ENCODE peak calls at places on chromosomes 12 and 14, in seven cellular contexts. L is upper lobe of right lung, Y is IMR-90, O is cardiac fibroblast, E is fibroblast of pulmonary artery, H is fibroblast of lung, Z is PC-3. R is an unnamed sample.

GRCh38 chr14:87186745-87187144 is 806.2 kb downstream of the GALC start:
- DNase-seq in O (no peak), Y (no peak), E (no peak), H (no peak), L (no peak), Z (no peak), R (no peak)

GRCh38 chr14:31592619-31593018 is 31.4 kb downstream of the NUBPL start:
- DNase-seq in Z (peak), L (no peak), H (peak), E (peak), O (peak), Y (peak), R (no peak)

GRCh38 chr14:23829736-23830474 is 123.7 kb upstream of the DHRS4 start:
- DNase-seq in Y (peak), Z (peak), E (peak), O (peak), L (no peak), H (peak), R (peak)

GRCh38 chr12:108516511-108517275 is 1.6 kb downstream of the FICD start:
- DNase-seq in Z (peak), Y (no peak), O (peak), E (peak), L (no peak), H (no peak), R (no peak)

GRCh38 chr14:78425782-78426181 is 255.6 kb downstream of the NRXN3 start:
- DNase-seq in O (no peak), Z (no peak), H (no peak), L (peak), E (no peak), Y (no peak), R (no peak)

GRCh38 chr14:33768458-33768830 is 182.4 kb downstream of the EGLN3 start:
- DNase-seq in Y (no peak), L (no peak), E (peak), H (no peak), Z (no peak), O (peak), R (no peak)

GRCh38 chr14:22918519-22918808 is 485 bp downstream of the RBM23 start:
- DNase-seq in O (no peak), H (no peak), E (no peak), Y (no peak), Z (no peak), L (peak), R (no peak)

GRCh38 chr12:64025174-64025958 is 180.9 kb downstream of the SRGAP1 start:
- DNase-seq in Y (no peak), O (no peak), E (no peak), H (no peak), Z (no peak), L (no peak), R (no peak)

GRCh38 chr12:46386877-46387629 is 14.5 kb upstream of the SLC38A2 start:
- DNase-seq in L (no peak), E (peak), O (peak), Y (peak), Z (peak), H (peak), R (peak)

GRCh38 chr12:18583655-18584054 is 154.2 kb downstream of the PLCZ1 start:
- DNase-seq in Y (no peak), L (no peak), O (no peak), E (peak), H (peak), Z (no peak), R (no peak)

GRCh38 chr12:34340534-34341361 is 318.5 kb downstream of the ALG10 start:
- DNase-seq in E (no peak), O (no peak), H (no peak), L (no peak), Y (no peak), Z (peak), R (no peak)

GRCh38 chr14:36656769-36657408 is 4.8 kb upstream of the PAX9 start:
- DNase-seq in E (no peak), Z (no peak), O (no peak), H (peak), Y (no peak), L (no peak), R (no peak)

GRCh38 chr14:71467419-71467818 is 464.8 kb upstream of the RGS6 start:
- DNase-seq in O (peak), L (no peak), E (peak), H (no peak), Y (no peak), Z (no peak), R (no peak)

GRCh38 chr14:65239897-65240296 is 137.6 kb upstream of the MAX start:
- DNase-seq in E (no peak), Y (no peak), H (no peak), L (no peak), O (no peak), Z (no peak), R (no peak)

GRCh38 chr14:74980398-74980745 is 22.3 kb upstream of the EIF2B2 start:
- DNase-seq in E (no peak), L (no peak), Z (no peak), H (no peak), Y (no peak), O (no peak), R (no peak)

GRCh38 chr12:45259732-45260480 is 44.0 kb downstream of the ANO6 start:
- DNase-seq in Y (peak), H (peak), L (no peak), O (peak), E (peak), Z (peak), R (peak)

GRCh38 chr12:4909734-4910501 is at the start of gene KCNA1:
- DNase-seq in L (no peak), Y (no peak), H (peak), Z (no peak), O (peak), E (no peak), R (no peak)

GRCh38 chr12:4911316-4911994 is 1.8 kb downstream of the KCNA1 start:
- DNase-seq in H (no peak), E (no peak), O (no peak), L (no peak), Z (no peak), Y (no peak), R (no peak)

GRCh38 chr12:4910502-4911315 is 1.0 kb downstream of the KCNA1 start:
- DNase-seq in Y (no peak), O (no peak), L (no peak), H (peak), E (no peak), Z (no peak), R (no peak)

GRCh38 chr12:4909397-4909733 is 340 bp upstream of the KCNA1 start:
- DNase-seq in O (no peak), H (no peak), Y (no peak), E (no peak), Z (no peak), L (no peak), R (no peak)

DNA sequence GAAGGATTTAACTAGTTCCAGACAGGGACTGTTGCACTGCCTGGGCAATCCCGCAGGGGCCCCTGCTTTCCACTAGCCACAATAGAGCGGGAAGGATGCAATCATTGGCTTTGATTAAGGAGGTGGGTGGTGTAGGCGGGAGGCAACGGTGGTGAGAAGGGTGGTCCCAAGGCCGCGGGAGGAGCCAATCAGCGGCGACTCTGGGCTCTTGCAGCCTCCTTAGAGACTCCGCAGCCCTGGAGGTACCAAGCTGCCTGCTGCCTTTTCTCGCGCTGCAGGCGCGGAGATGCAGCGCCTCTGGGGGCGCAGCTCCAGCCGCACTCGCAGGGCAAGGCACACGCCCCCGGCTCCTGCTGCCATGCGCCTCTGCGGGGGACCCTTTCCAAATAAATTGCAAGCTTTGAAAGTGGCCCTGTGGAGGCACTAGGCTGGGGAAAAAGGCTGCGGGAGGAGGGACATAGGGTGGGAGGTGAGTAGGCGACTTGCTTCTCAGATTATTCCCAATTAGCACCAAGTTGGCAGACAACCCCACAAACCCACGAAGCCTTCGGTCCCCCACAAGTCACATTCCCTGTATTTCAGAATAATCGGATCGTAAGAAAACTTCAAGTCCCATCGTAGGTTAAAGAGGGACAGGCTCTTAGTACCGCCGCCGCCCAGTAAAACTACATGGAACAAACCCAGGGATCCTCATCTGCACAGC is 860 bp upstream of the KCNA1 start:
- DNase-seq in Y (no peak), E (no peak), O (no peak), L (no peak), H (no peak), Z (no peak), R (no peak)
- H3K4me3 ChIP-seq in Y (no peak), E (no peak), O (no peak), L (no peak), H (no peak), Z (no peak), R (no peak)

DNA sequence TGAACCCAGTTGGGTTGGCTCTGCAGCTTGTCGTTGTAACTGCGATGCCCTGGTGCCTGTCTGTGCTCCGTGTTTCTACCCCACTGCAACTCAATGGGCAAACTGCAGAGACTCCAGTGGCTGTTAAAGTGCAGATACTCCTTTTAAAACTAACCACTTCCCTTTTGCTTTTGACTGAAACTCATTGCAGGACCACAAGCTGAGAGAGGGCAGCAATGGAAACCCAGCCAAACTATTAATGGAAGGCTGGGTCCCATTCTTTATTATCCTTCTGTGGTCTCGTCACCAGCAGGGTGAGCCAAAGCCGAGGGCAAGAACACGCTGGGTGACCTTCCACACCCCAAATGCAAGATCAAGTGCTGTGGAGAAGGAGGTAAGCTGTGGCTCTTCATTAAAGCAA is 910.4 kb downstream of the VRK1 start:
- DNase-seq in L (no peak), Z (no peak), O (no peak), E (no peak), Y (no peak), H (no peak), R (no peak)
- TF ChIP-seq CTCF in L (no peak), Z (no peak), O (no peak), E (no peak), Y (no peak), H (no peak), R (no peak)

GRCh38 chr12:24510581-24511125 is 438.2 kb downstream of the BCAT1 start:
- DNase-seq in Z (no peak), E (no peak), H (no peak), Y (no peak), O (no peak), L (no peak), R (peak)

GRCh38 chr12:24500466-24501232 is 448.3 kb downstream of the BCAT1 start:
- DNase-seq in Z (no peak), E (no peak), H (peak), O (peak), Y (peak), L (no peak), R (peak)

GRCh38 chr12:24507827-24508226 is 441.1 kb downstream of the BCAT1 start:
- DNase-seq in Y (peak), O (no peak), E (no peak), Z (no peak), H (peak), L (no peak), R (no peak)

DNA sequence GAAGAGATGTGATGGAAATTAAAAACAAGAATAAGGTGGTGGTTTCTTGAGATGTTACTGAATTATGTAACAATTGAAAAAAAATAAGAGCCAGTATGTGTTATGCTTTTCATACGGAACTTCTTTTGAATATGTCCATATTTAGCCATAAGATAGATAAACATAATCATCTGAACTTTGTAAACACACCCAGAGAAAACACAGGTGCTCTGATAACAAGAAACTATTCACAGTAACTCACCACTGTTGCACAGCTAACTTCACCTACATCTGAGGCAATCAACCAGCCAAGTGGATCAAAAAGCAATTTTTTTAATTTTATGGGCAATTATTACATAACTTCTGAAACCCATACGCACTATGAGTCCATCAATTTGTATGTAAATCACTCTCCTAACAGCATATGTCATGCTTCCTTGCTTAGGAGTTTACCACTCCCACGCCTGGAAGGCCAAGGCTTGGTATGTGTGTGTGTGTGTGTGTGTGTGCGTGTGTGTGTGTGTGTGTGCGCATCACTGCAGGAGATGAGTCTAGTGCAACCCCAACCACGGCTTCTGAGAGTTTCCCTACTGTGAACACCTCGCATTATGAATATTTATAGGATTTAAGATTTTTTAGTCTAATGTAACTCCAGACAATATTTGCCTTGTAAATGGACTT is 443.4 kb downstream of the BCAT1 start:
- DNase-seq in Y (no peak), H (no peak), L (no peak), E (no peak), O (no peak), Z (no peak), R (no peak)
- H3K4me3 ChIP-seq in Y (no peak), H (no peak), L (no peak), E (no peak), O (no peak), Z (no peak), R (no peak)

GRCh38 chr12:121652767-121653497 is 16.5 kb downstream of the MORN3 start:
- DNase-seq in O (no peak), H (no peak), Y (no peak), E (no peak), L (no peak), Z (no peak), R (no peak)
- TF ChIP-seq CTCF in O (no peak), H (no peak), Y (no peak), E (no peak), L (no peak), Z (no peak), R (no peak)

DNA sequence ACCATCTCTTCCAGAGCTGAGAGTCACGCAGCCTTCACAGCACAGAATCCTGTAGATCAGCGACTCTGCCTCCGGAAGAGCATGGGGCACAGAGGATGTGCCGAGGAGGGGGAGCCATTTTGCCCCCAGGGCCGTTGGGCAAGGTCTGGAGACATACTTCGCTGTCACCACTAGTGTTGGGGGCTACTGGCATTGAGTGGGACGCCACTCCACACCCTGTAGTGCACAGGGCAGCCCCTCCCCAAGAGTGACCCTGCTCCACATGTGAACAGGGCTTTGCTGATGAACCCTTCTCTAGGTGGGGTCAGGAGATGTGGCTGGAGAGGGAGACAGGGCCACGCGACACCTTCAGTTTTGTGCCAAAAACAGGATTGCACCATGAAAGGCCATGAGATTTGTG is 6.0 kb downstream of the GLT1D1 start:
- DNase-seq in L (no peak), Z (no peak), H (no peak), O (no peak), Y (no peak), E (no peak), R (no peak)
- H3K4me3 ChIP-seq in L (no peak), Z (no peak), H (no peak), O (no peak), Y (no peak), E (no peak), R (no peak)

DNA sequence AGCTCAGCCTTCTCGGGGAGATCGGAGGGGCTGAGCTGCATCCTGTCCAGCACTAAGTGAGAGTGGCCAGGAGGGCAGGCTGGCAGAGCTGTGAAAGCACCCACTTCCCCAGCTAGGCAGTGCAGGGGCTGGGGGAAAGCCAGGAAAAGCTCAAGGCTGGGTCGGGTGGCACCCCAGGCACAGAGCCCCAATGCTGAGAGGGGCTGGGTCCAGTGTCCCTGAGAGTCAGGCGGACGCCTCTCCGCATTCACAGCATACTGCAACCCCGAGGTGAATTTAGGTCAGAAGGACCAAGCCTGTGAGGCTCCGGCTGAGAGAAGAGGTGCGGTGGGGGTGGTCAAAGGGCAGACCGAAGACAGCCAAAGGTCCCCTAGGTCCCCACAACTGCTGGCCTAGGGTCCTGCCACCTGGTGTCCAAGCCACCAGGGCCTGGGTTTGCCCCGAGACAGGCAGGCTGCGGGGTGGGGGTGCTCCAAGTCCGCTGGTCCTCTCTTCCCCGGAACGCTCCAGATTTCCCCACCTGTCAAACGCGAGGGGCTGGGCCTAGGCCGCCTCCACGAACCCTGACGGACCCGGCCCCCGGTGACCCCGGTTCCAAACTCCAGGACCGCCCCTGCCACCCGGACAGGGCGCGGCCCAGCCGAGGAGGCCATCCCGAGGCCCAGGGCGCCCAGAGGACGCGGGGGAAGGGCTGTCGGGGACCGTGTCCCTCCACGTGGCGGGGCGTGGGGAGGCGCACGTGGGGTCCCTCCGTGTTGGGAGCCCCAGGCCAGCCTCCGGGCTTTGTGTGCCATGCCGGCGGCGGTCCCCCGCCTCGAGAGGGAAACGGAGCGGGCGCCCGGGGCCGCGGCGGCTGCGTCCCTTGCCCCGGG is 527 bp downstream of the CAMKK2 start:
- DNase-seq in L (peak), Z (peak), E (no peak), O (peak), H (no peak), Y (no peak), R (peak)
- TF ChIP-seq CTCF in L (no peak), Z (no peak), E (no peak), O (no peak), H (no peak), Y (no peak), R (no peak)

DNA sequence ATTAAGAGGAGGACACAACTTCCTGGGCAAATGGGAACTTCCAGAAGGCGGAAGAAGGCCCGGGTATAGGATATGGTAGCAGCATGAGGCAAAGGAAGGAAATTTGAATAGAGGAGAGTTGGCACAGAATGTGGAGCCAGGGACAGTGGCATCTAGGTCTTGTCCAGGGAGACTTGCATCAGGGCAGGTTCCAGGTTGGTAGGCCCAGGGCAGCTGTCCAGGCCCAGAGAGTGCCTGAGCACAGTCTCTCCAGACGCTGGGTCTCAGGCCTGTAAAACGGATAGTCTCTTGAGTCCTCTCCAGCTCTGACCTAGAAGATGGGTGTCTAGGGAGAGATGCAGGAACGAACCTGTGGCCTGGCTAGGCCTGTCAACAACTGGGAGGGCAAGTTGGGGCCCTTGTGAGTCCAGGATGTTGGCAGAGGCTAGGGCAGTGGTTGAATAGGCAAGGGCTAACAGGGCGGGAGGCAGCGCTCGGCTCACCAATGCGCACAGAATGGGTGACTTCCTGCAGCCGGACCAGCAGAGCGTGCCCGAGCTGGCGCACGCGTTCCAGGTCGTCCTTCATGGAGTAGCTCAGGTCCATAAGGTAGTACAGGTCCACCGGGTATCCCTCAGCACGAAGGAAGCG is 9.9 kb downstream of the ITGB7 start:
- DNase-seq in Y (no peak), H (no peak), L (no peak), E (no peak), Z (no peak), O (no peak), R (no peak)
- H3K4me3 ChIP-seq in Y (no peak), H (no peak), L (peak), E (no peak), Z (no peak), O (no peak), R (no peak)

GRCh38 chr12:120466560-120467315 is 2.8 kb downstream of the SRSF9 start:
- DNase-seq in Y (peak), E (peak), H (peak), L (no peak), O (peak), Z (peak), R (peak)

GRCh38 chr12:120467439-120467838 is 2.1 kb downstream of the SRSF9 start:
- DNase-seq in Y (no peak), L (no peak), O (no peak), H (no peak), Z (no peak), E (no peak), R (no peak)

GRCh38 chr12:120469450-120470149 is at the start of gene SRSF9:
- DNase-seq in H (peak), Y (peak), O (peak), Z (peak), L (peak), E (peak), R (peak)

GRCh38 chr12:120468846-120469449 is 600 bp downstream of the SRSF9 start:
- DNase-seq in E (no peak), Z (no peak), L (peak), Y (peak), H (no peak), O (peak), R (peak)

GRCh38 chr12:120468271-120468845 is 1.2 kb downstream of the SRSF9 start:
- DNase-seq in L (peak), H (peak), Z (peak), O (peak), Y (peak), E (peak), R (peak)
- TF ChIP-seq CTCF in L (no peak), H (no peak), Z (no peak), O (no peak), Y (no peak), E (no peak), R (no peak)

GRCh38 chr14:99794156-99794780 is 1.1 kb downstream of the EML1 start:
- DNase-seq in O (no peak), L (no peak), E (no peak), H (no peak), Z (peak), Y (no peak), R (no peak)
- H3K4me3 ChIP-seq in O (peak), L (peak), E (peak), H (peak), Z (peak), Y (peak), R (peak)